ENCODE peak calls at places on chromosomes 6 and 20, in four cellular contexts. I, H, Y and W are unnamed samples.

GRCh38 chr6:29965873-29966601 is 23.7 kb downstream of the HLA-A start:
- DNase-seq in I (peak; percentile 95), H (peak; percentile 82), Y (peak; percentile 62), W (peak; percentile 91)

GRCh38 chr20:10079964-10080363 is 45.2 kb downstream of the ANKEF1 start:
- DNase-seq in I (no peak), H (no peak), Y (no peak), W (no peak)

GRCh38 chr6:31877651-31878161 is 1.1 kb downstream of the SLC44A4 start:
- DNase-seq in I (peak; percentile 77), H (no peak), Y (no peak), W (no peak)

GRCh38 chr6:158211273-158212055 is 43.3 kb downstream of the GTF2H5 start:
- DNase-seq in I (no peak), H (no peak), Y (no peak), W (no peak)

GRCh38 chr20:61682114-61682997 is 383.3 kb downstream of the TAF4 start:
- DNase-seq in I (no peak), H (no peak), Y (no peak), W (no peak)

GRCh38 chr6:27294409-27294808 is 17.7 kb downstream of the POM121L2 start:
- DNase-seq in I (no peak), H (peak; percentile 36), Y (no peak), W (no peak)

GRCh38 chr6:45959534-45960195 is 56.0 kb downstream of the CLIC5 start:
- DNase-seq in I (no peak), H (no peak), Y (no peak), W (no peak)

GRCh38 chr20:51100617-51101016 is 77.7 kb upstream of the KCNG1 start:
- DNase-seq in I (no peak), H (no peak), Y (no peak), W (no peak)

GRCh38 chr6:129959358-129959930 is 58.9 kb upstream of the L3MBTL3 start:
- DNase-seq in I (no peak), H (no peak), Y (no peak), W (no peak)

GRCh38 chr6:107228754-107229153 is 113.4 kb upstream of the BEND3 start:
- DNase-seq in I (no peak), H (no peak), Y (no peak), W (no peak)

GRCh38 chr20:36018208-36018988 is 50.0 kb downstream of the CNBD2 start:
- DNase-seq in I (peak; percentile 85), H (no peak), Y (no peak), W (no peak)

GRCh38 chr6:92538296-92538695 is 881.1 kb downstream of the EPHA7 start:
- DNase-seq in I (no peak), H (no peak), Y (no peak), W (no peak)

GRCh38 chr6:11392778-11393507 is 144.6 kb upstream of the TMEM170B start:
- DNase-seq in I (peak; percentile 100), H (peak; percentile 32), Y (no peak), W (no peak)

GRCh38 chr6:4892785-4893485 is 110.9 kb downstream of the RPP40 start:
- DNase-seq in I (no peak), H (no peak), Y (no peak), W (no peak)

GRCh38 chr20:14235355-14235754 is 102.1 kb downstream of the FLRT3 start:
- DNase-seq in I (no peak), H (no peak), Y (no peak), W (no peak)

GRCh38 chr20:40493551-40493950 is 195.5 kb downstream of the MAFB start:
- DNase-seq in I (no peak), H (no peak), Y (no peak), W (peak; percentile 28)

GRCh38 chr6:17968876-17969275 is 18.6 kb downstream of the KIF13A start:
- DNase-seq in I (no peak), H (no peak), Y (no peak), W (no peak)

GRCh38 chr6:134063966-134064445 is 11.6 kb upstream of the SLC2A12 start:
- DNase-seq in I (peak; percentile 75), H (peak; percentile 88), Y (no peak), W (peak; percentile 59)

GRCh38 chr6:37103169-37104039 is 66.5 kb upstream of the PIM1 start:
- DNase-seq in I (peak; percentile 85), H (peak; percentile 99), Y (no peak), W (no peak)

GRCh38 chr20:41344938-41345728 is 4.5 kb downstream of the LPIN3 start:
- DNase-seq in I (no peak), H (no peak), Y (no peak), W (no peak)

GRCh38 chr20:25226433-25227316 is 21.2 kb upstream of the PYGB start:
- DNase-seq in I (no peak), H (no peak), Y (no peak), W (no peak)

GRCh38 chr6:32079566-32080290 is 29.4 kb downstream of the TNXB start:
- DNase-seq in I (no peak), H (no peak), Y (no peak), W (no peak)

GRCh38 chr20:13567663-13568062 is 71.1 kb downstream of the TASP1 start:
- DNase-seq in I (no peak), H (no peak), Y (no peak), W (no peak)

GRCh38 chr6:23511797-23512196 is 614.2 kb upstream of the NRSN1 start:
- DNase-seq in I (no peak), H (no peak), Y (no peak), W (no peak)

GRCh38 chr6:169776379-169776778 is 25.0 kb downstream of the ERMARD start:
- DNase-seq in I (no peak), H (no peak), Y (no peak), W (no peak)

GRCh38 chr20:1912056-1912455 is 16.8 kb downstream of the SIRPA start:
- DNase-seq in I (no peak), H (peak; percentile 32), Y (no peak), W (no peak)

GRCh38 chr6:45896783-45897441 is 118.7 kb downstream of the CLIC5 start:
- DNase-seq in I (no peak), H (no peak), Y (no peak), W (no peak)

GRCh38 chr6:138456393-138456775 is 42.9 kb downstream of the NHSL1 start:
- DNase-seq in I (no peak), H (no peak), Y (no peak), W (no peak)
- TF ChIP-seq SRF in I (no peak), H (no peak), Y (no peak), W (no peak)

GRCh38 chr6:79544939-79545450 is 7.8 kb upstream of the LCA5 start:
- DNase-seq in I (peak; percentile 16), H (peak; percentile 96), Y (peak; percentile 74), W (peak; percentile 97)
- TF ChIP-seq REST in I (no peak), H (no peak), Y (peak; percentile 7), W (no peak)

GRCh38 chr6:138264372-138264880 is 46.1 kb upstream of the PBOV1 start:
- DNase-seq in I (peak; percentile 15), H (no peak), Y (no peak), W (no peak)
- TF ChIP-seq SRF in I (no peak), H (no peak), Y (no peak), W (no peak)

GRCh38 chr6:116280960-116281316 is 1.2 kb upstream of the TSPYL1 start:
- DNase-seq in I (no peak), H (peak; percentile 8), Y (no peak), W (no peak)

GRCh38 chr6:116278853-116279231 is 888 bp downstream of the TSPYL1 start:
- DNase-seq in I (peak; percentile 15), H (peak; percentile 55), Y (no peak), W (no peak)

GRCh38 chr6:116280161-116280959 is 630 bp upstream of the TSPYL1 start:
- DNase-seq in I (no peak), H (peak; percentile 49), Y (no peak), W (no peak)

GRCh38 chr6:116278478-116278822 is 1.3 kb downstream of the TSPYL1 start:
- DNase-seq in I (no peak), H (peak; percentile 22), Y (no peak), W (no peak)

DNA sequence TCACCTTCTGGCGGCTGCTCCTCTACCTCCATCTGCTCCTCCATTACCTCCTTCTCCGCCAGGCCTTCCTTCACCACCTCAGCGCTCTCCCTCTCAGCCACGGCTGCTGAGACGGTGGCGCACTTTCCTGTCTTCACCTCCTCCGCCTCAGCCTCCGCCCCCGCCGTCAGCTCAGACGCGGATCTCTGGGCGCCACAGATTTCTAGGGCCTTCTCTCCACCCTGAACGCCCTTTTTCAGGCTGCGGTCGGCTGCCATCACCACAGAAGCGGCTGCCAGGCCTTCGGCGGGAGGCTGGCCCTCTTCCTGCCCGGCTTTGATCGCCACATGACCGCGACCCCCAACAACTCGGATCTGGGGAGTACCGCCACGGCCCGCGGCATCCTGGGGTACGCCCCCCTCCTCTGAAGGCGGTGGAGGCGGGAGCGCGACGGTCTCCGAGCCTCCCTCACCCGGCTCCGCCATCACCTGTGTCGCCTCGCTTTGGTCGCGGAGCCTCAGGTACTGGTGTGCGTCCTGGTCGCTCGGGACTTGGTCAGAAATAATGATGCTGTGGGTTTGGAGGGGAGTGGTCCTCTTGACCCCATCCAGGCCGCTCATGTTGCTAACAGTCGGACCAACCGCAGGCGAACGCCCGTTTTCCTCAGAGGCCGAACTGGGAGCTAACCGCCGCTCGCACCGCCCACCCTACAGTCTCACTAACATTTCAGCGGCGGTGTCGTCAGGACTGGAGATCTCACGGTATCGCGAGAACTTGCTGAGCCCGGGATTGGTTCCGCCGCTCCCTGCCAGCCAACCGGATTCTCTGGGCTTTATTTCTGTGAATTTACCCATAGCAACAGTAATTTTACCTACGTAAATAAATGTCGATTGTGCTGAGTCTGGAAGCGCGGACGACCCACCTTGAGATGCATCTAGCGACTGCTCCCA is at the start of gene TSPYL1:
- DNase-seq in I (peak; percentile 97), H (peak; percentile 97), Y (peak; percentile 90), W (peak; percentile 92)
- TF ChIP-seq REST in I (no peak), H (peak; percentile 72), Y (no peak), W (no peak)

GRCh38 chr20:53578492-53579222 is 15.0 kb downstream of the ZNF217 start:
- DNase-seq in I (peak; percentile 94), H (peak; percentile 91), Y (peak; percentile 76), W (peak; percentile 82)
- TF ChIP-seq SRF in I (peak; percentile 81), H (no peak), Y (no peak), W (peak; percentile 63)

GRCh38 chr20:19932170-19932667 is 84.9 kb upstream of the NAA20 start:
- DNase-seq in I (no peak), H (no peak), Y (no peak), W (no peak)
- TF ChIP-seq REST in I (no peak), H (no peak), Y (no peak), W (no peak)

GRCh38 chr6:14921170-14921569 is 324.7 kb upstream of the JARID2 start:
- DNase-seq in I (no peak), H (peak; percentile 25), Y (no peak), W (no peak)
- TF ChIP-seq SRF in I (no peak), H (no peak), Y (no peak), W (no peak)

DNA sequence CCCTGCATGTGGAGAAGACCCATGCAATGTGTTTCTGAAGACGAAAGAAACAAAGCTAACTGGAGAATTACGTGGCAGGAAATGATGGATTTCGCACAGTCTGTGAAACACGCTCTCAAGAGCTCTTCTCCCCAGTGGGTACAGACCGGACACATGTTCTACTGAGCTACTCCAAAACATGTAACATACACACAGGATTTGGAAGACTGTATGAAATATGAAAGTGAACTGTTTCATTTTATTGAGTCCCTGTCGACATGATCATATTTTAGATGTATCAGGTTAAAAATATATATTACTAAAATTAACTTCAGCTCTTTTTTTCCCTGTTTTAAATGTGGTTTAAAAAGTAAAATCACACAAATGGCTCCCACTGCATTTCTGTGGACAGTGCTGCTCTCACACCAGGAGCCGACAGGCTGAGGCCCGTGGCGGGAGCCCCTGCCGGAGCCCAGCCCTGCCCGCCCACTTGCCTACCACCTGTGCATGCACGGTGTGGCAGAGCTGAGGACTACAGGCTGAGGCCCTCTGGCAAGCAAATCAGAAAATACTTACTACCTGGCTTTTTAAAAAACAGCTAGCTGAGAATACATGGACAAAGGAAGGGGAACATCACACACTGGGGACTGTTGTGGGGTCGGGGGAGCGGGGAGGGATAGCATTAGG is 58.9 kb upstream of the NXT1 start:
- DNase-seq in I (no peak), H (no peak), Y (no peak), W (no peak)
- TF ChIP-seq REST in I (no peak), H (no peak), Y (no peak), W (no peak)